ENCODE peak calls at places on chromosomes 6 and 20, in five cellular contexts. S is right cardiac atrium; P is GM23338; B is CD4-positive, alpha-beta T cell; D is esophagus muscularis mucosa. K is an unnamed sample.

GRCh38 chr20:32160341-32160740 is 47.2 kb downstream of the PLAGL2 start:
- DNase-seq in P (no peak), B (no peak), D (no peak), S (no peak), K (no peak)

GRCh38 chr6:170292111-170292777 is 1.4 kb upstream of the DLL1 start:
- DNase-seq in B (no peak), P (peak), S (no peak), D (no peak), K (no peak)

GRCh38 chr6:44052419-44053011 is 74.7 kb downstream of the MRPL14 start:
- DNase-seq in S (peak), B (no peak), P (peak), D (no peak), K (no peak)

GRCh38 chr20:25148181-25148981 is 47.1 kb upstream of the ENTPD6 start:
- DNase-seq in D (no peak), P (peak), B (peak), S (peak), K (no peak)

GRCh38 chr20:52217689-52218395 is 26.3 kb upstream of the ZFP64 start:
- DNase-seq in P (no peak), D (peak), S (no peak), B (no peak), K (no peak)

GRCh38 chr6:168413018-168413720 is 27.8 kb upstream of the SMOC2 start:
- DNase-seq in B (no peak), P (no peak), D (no peak), S (no peak), K (no peak)

GRCh38 chr6:109255946-109256628 is 126.2 kb downstream of the CD164 start:
- DNase-seq in B (no peak), S (no peak), D (peak), P (no peak), K (no peak)

GRCh38 chr6:28789553-28790083 is 134.2 kb downstream of the TRIM27 start:
- DNase-seq in S (no peak), B (no peak), D (no peak), P (peak), K (no peak)

GRCh38 chr20:4076671-4077070 is 61.3 kb upstream of the RNF24 start:
- DNase-seq in B (no peak), P (no peak), D (no peak), S (no peak), K (no peak)

GRCh38 chr20:33488201-33488600 is 1.7 kb upstream of the CBFA2T2 start:
- DNase-seq in D (no peak), P (no peak), B (no peak), S (no peak), K (no peak)

GRCh38 chr6:31693535-31693934 is 9.6 kb downstream of the ABHD16A start:
- DNase-seq in B (no peak), D (no peak), P (no peak), S (no peak), K (no peak)
- H3K27ac ChIP-seq in B (no peak), D (no peak), P (no peak), S (no peak), K (no peak)

GRCh38 chr6:46730918-46731461 is 4.2 kb downstream of the PLA2G7 start:
- DNase-seq in B (no peak), D (peak), S (no peak), P (no peak), K (no peak)
- H3K27ac ChIP-seq in B (no peak), D (no peak), S (no peak), P (no peak), K (no peak)

DNA sequence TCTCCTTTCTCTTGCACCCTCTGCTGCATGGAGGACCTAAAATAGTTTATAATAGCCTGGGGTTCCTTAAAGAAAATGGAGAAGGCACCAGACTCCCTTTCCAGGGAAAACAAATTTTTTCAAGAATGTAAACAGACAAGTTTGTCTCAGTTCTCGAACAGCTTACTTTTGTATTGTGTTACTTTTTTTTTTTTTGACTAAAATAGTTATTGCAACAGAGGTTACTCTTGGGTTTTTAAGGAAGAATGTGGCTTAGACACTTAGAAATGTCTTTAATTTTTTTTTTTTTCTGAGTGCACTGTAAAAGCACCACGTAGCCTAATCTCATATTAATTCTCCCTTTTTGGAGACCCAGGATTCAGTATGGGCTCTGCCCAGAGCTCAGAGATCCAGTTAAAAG is 148.7 kb upstream of the CARMIL1 start:
- DNase-seq in B (no peak), D (no peak), S (no peak), P (no peak), K (no peak)
- H3K27ac ChIP-seq in B (no peak), D (peak), S (no peak), P (no peak), K (peak)

DNA sequence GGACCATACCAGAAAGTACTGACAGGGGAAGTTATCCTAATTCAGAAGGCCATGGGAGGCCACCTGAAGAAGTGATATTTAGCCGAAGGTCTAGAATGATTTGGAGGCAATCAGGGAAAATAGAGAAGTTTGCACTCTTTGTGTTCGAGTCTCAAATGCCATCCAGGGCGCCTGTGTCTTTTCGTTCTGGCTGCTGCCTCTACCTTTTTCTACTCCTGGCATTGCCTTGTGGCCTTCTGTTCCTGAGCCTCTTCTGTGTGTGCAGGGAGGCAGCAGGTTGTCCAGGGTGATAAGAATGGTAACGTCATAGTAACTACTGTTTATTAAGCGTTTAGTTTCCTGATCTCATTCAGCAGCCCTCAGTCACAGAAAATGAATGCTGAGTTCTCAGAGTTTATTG is 252.1 kb downstream of the FARS2 start:
- DNase-seq in P (no peak), B (no peak), D (no peak), S (no peak), K (no peak)
- H3K27ac ChIP-seq in P (no peak), B (no peak), D (no peak), S (no peak), K (no peak)

K was measured in heart left ventricle.